ENCODE peak calls at places on chromosomes 1 and 21, in eight cellular contexts. N is PC-9, S is fibroblast of lung, T is neural progenitor cell, A is mammary epithelial cell, X is osteoblast, F is endothelial cell of umbilical vein, J is H9. Y is an unnamed sample. For H3K9me3 and H3K79me2, the result is how much of the 10 kb centered on the place peaks cover.

GRCh38 chr21:39359382-39359781 is 10.5 kb upstream of the HMGN1 start:
- DNase-seq in N (no peak), S (no peak), T (no peak), A (no peak), X (no peak), F (no peak), J (no peak), Y (no peak)

GRCh38 chr1:239179001-239179400 is 207.4 kb upstream of the CHRM3 start:
- DNase-seq in N (no peak), S (no peak), T (no peak), A (no peak), X (no peak), F (no peak), J (no peak), Y (no peak)

GRCh38 chr1:110070282-110070967 is at the start of gene ALX3:
- DNase-seq in N (no peak), S (no peak), T (peak), A (no peak), X (peak), F (no peak), J (peak), Y (no peak)

GRCh38 chr1:14910947-14911721 is 242.4 kb upstream of the TMEM51 start:
- DNase-seq in N (peak), S (no peak), T (no peak), A (peak), X (peak), F (no peak), J (no peak), Y (no peak)

GRCh38 chr1:3174487-3175247 is 105.7 kb downstream of the PRDM16 start:
- DNase-seq in N (no peak), S (peak), T (no peak), A (no peak), X (peak), F (no peak), J (no peak), Y (peak)

GRCh38 chr1:183783342-183783741 is 21.6 kb upstream of the RGL1 start:
- DNase-seq in N (no peak), S (no peak), T (no peak), A (no peak), X (peak), F (peak), J (no peak), Y (no peak)

GRCh38 chr1:27111771-27112573 is 43.0 kb downstream of the SLC9A1 start:
- DNase-seq in N (peak), S (peak), T (no peak), A (peak), X (peak), F (peak), J (no peak), Y (peak)

GRCh38 chr1:45327644-45328515 is 1.2 kb downstream of the HPDL start:
- DNase-seq in N (no peak), S (no peak), T (no peak), A (no peak), X (peak), F (no peak), J (peak), Y (no peak)

GRCh38 chr1:235999259-235999925 is 65.5 kb downstream of the NID1 start:
- DNase-seq in N (peak), S (peak), T (no peak), A (peak), X (peak), F (peak), J (no peak), Y (peak)

GRCh38 chr1:44670751-44671640 is 3.3 kb downstream of the TMEM53 start:
- DNase-seq in N (no peak), S (no peak), T (no peak), A (no peak), X (peak), F (no peak), J (no peak), Y (no peak)

GRCh38 chr1:39955547-39956539 is 898 bp downstream of the MFSD2A start:
- DNase-seq in N (peak), S (peak), T (peak), A (peak), X (peak), F (peak), J (peak), Y (peak)

GRCh38 chr1:67743072-67743725 is 58.2 kb downstream of the GADD45A start:
- DNase-seq in N (peak), S (no peak), T (no peak), A (no peak), X (no peak), F (no peak), J (no peak), Y (no peak)

GRCh38 chr21:29175408-29176147 is 45.1 kb downstream of the MAP3K7CL start:
- DNase-seq in N (peak), S (no peak), T (no peak), A (no peak), X (no peak), F (peak), J (no peak), Y (no peak)

GRCh38 chr1:115797491-115797890 is 29.0 kb upstream of the CASQ2 start:
- DNase-seq in N (peak), S (no peak), T (peak), A (no peak), X (no peak), F (no peak), J (no peak), Y (no peak)

GRCh38 chr1:42504535-42505128 is 41.5 kb downstream of the CCDC30 start:
- DNase-seq in N (no peak), S (no peak), T (no peak), A (no peak), X (peak), F (no peak), J (no peak), Y (no peak)
- H3K9me3 ChIP-seq in N (under half), S (under half), T (under half), A (under half), X (under half), F (under half), J (under half), Y (under half)

DNA sequence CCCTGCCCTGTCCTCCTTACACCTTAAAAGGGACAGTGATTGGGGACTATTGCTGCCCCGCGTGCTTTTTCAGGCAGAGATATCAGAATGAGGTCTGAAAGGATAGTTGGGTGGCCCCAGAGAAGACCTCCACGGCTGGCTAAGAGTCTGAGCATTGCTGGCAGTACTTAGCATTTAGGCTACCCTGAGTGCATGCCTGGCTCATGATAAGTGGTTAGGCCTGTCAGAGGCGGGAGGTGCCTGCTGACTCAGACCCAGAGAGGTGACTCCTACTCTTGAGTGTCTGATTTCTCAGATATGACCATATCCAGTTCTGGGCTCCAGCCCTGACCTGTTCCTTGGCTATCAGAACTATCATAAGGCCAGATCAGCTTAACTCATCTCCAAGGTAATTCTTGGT is 213.7 kb downstream of the PBX1 start:
- DNase-seq in N (peak), S (peak), T (no peak), A (peak), X (peak), F (no peak), J (no peak), Y (peak)
- H3K79me2 ChIP-seq in N (under half), S (under half), T (half or more), A (under half), X (under half), F (under half), J (under half), Y (under half)

GRCh38 chr1:161266096-161266679 is 7.6 kb downstream of the PCP4L1 start:
- DNase-seq in N (no peak), S (peak), T (no peak), A (no peak), X (peak), F (no peak), J (no peak), Y (no peak)
- H3K9me3 ChIP-seq in N (under half), S (under half), T (under half), A (under half), X (under half), F (under half), J (under half), Y (under half)

GRCh38 chr21:25615880-25616279 is 8.6 kb upstream of the MRPL39 start:
- DNase-seq in N (no peak), S (no peak), T (no peak), A (no peak), X (no peak), F (no peak), J (no peak), Y (no peak)

GRCh38 chr21:25614441-25614840 is 7.2 kb upstream of the MRPL39 start:
- DNase-seq in N (no peak), S (no peak), T (peak), A (no peak), X (no peak), F (no peak), J (no peak), Y (no peak)
- H3K79me2 ChIP-seq in N (under half), S (under half), T (under half), A (under half), X (under half), F (under half), J (under half), Y (under half)

DNA sequence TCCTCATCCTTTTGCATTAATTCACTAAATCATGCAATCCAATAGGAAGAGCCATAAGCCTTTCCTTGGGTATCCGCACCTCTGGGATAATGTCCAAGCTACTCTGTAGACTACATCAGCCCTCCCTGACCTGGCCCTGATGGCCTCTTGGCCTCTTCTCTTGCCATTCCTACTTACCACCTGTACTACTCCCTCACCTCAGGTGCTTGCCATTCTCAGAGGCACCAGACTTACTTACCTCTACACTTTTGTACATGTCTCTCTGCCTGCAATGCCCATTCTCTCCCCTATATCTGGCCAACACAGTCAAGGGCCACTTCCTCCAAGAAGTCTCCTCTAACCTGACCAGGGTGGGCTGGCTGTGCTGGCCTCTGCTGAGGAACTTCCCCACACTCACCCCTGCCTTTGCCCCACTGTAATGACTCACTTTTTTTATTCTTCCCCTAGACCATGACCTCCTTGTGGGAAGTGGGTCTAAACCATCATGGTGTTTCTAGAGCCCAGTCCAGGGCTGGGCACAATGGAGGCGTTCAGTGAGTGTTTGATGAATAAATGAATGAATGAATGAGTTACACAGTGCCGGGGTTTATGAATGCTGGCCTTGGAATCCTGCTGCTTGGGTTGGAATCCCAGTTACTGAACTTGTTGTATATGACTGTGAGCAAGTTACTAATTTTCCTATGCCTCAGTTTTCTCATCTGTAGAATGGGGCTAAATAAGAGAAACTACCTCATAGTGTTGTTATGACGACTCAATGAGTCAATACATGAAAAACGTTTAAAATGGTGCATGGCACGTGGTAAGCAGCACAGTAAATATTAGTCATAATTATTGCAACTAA is 179.8 kb downstream of the FOXD2 start:
- DNase-seq in N (no peak), S (no peak), T (no peak), A (no peak), X (no peak), F (no peak), J (no peak), Y (no peak)
- H3K9me3 ChIP-seq in N (under half), S (under half), T (under half), A (under half), X (under half), F (under half), J (under half), Y (under half)

Y was measured in astrocyte.